ENCODE peak calls at places on chromosomes 13 and 19, in seven cellular contexts. X, I, E, C, K, V and P are unnamed samples.

GRCh38 chr19:48926909-48927308 is 6.6 kb upstream of the DHDH start:
- DNase-seq in V (no peak), X (peak), C (peak), E (peak), K (no peak), I (no peak), P (peak)

GRCh38 chr19:2827840-2828489 is 8.3 kb downstream of the ZNF554 start:
- DNase-seq in V (no peak), I (no peak), E (no peak), K (no peak), C (no peak), X (no peak), P (no peak)

GRCh38 chr13:110306340-110306959 is 507 bp downstream of the COL4A1 start:
- DNase-seq in C (peak), I (no peak), K (no peak), E (no peak), X (peak), V (peak), P (peak)

GRCh38 chr19:58582985-58583384 is 9.8 kb upstream of the MZF1 start:
- DNase-seq in E (no peak), C (no peak), K (no peak), I (no peak), X (no peak), V (no peak), P (no peak)

GRCh38 chr13:57314897-57315520 is 148.0 kb downstream of the PRR20E start:
- DNase-seq in K (no peak), C (no peak), X (no peak), I (no peak), V (no peak), E (no peak), P (no peak)

GRCh38 chr13:113589251-113589960 is 4.9 kb downstream of the TFDP1 start:
- DNase-seq in K (no peak), V (no peak), E (no peak), X (no peak), C (no peak), I (peak), P (no peak)

GRCh38 chr19:55666343-55667005 is 8.6 kb upstream of the EPN1 start:
- DNase-seq in K (no peak), V (no peak), E (no peak), I (no peak), C (no peak), X (no peak), P (no peak)

GRCh38 chr13:81318231-81319019 is 977.5 kb upstream of the SPRY2 start:
- DNase-seq in I (no peak), C (no peak), V (no peak), X (no peak), K (no peak), E (no peak), P (no peak)

GRCh38 chr13:33489563-33489962 is 204.0 kb upstream of the STARD13 start:
- DNase-seq in E (no peak), I (no peak), X (no peak), K (no peak), C (no peak), V (no peak), P (no peak)

GRCh38 chr19:50838239-50838638 is 4.9 kb upstream of the KLK15 start:
- DNase-seq in V (no peak), E (no peak), C (peak), X (peak), K (peak), I (no peak), P (no peak)

GRCh38 chr19:43524922-43525835 is 1.8 kb downstream of the ETHE1 start:
- DNase-seq in I (peak), E (peak), K (peak), V (peak), X (peak), C (peak), P (peak)

GRCh38 chr19:13398780-13399726 is 107.2 kb downstream of the CACNA1A start:
- DNase-seq in I (peak), V (no peak), K (no peak), C (no peak), X (peak), E (no peak), P (peak)

GRCh38 chr19:2624537-2625091 is 77.9 kb downstream of the GNG7 start:
- DNase-seq in E (peak), C (peak), K (peak), I (peak), V (peak), X (no peak), P (no peak)

GRCh38 chr19:39400997-39401548 is 5.6 kb upstream of the ZFP36 start:
- DNase-seq in X (no peak), K (peak), V (no peak), C (no peak), I (no peak), E (no peak), P (no peak)

GRCh38 chr13:42328672-42329071 is 56.7 kb downstream of the AKAP11 start:
- DNase-seq in C (no peak), X (peak), K (peak), V (no peak), E (no peak), I (no peak), P (no peak)

GRCh38 chr13:103031332-103031873 is 34.8 kb downstream of the SLC10A2 start:
- DNase-seq in K (peak), I (no peak), C (no peak), X (no peak), E (no peak), V (no peak), P (no peak)

GRCh38 chr13:36329355-36329754 is 16.8 kb downstream of the SPART start:
- DNase-seq in X (peak), K (no peak), E (no peak), I (no peak), V (no peak), C (no peak), P (no peak)

DNA sequence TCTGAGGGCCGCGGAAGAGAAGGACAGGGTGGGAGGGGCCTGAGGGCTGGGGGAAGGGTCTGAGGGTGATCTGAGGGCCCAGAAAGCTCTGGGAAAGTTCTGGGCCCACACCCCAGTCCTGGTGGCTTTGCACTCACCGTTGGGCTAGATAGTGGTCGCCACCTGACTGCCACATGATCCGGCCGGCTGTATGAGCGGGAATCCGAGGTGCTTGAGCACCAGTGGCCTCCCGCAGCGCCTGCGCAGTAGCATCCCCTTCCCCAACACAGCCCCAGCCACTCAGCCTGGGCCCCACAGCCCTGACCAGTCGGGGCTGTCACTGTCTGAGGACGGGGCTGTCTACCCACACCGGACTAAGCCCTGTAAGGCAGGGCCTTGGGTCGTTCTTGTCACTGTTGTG is 15.0 kb downstream of the PRODH2 start:
- DNase-seq in X (peak), C (no peak), E (no peak), V (peak), K (no peak), I (no peak), P (no peak)
- H3K4me3 ChIP-seq in X (no peak), C (no peak), E (no peak), V (no peak), K (no peak), I (no peak), P (no peak)

DNA sequence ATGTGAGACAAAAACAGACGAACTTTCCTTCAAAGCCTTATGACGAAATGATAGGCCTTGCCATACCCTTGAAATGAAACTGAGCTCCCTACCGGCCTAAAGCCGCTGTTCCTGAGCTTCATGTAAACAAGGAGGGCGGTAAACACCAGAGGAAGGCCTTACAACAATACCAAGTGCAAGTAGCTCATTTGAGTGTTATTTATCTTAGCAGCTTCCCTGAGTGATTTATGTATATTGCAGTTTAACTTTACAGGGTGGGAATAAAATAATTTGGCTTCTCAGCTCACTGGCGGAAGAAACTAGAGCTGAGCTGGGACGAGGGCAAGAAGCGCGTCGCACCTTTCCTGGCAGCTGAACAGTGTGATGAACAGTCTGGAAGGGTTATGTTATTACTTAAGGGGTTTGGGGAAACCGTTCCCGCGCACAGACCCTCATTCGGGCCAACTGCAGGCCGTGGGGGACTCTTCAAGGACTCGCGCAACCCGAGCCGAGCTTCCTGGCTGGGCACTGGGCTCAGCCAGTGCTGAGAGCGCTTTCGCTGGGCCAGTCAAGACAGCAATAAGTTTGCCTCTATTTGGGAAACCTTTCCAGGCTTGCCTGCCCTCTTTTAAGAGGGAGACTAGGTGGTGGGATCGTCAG is 111.3 kb downstream of the KCNRG start:
- DNase-seq in I (peak), X (peak), V (peak), C (no peak), K (peak), E (no peak), P (peak)
- H3K4me3 ChIP-seq in I (peak), X (peak), V (peak), C (peak), K (peak), E (peak), P (peak)

DNA sequence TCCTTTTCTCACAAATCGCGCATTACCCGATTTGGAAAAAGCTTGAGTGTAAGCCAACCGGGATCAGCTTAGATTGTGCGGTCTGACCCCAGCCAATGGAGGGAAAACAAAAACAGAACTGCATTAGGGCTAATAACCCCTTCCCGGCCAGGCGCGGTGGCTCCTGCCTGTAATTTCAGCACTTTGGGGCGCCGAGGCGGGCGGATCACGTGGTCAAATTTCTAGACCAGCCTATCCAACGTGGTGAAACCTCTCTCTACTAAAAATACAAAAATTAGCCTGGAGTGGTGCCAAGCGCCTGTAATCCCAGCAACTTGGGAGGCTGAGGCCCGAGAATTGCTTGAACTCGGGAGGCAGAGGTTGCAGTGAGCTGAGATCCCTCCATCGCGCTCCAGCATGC is 896 bp downstream of the ZNF90 start:
- DNase-seq in X (peak), E (no peak), C (peak), I (peak), K (no peak), V (peak), P (peak)
- H3K4me3 ChIP-seq in X (peak), E (peak), C (peak), I (peak), K (no peak), V (peak), P (peak)

DNA sequence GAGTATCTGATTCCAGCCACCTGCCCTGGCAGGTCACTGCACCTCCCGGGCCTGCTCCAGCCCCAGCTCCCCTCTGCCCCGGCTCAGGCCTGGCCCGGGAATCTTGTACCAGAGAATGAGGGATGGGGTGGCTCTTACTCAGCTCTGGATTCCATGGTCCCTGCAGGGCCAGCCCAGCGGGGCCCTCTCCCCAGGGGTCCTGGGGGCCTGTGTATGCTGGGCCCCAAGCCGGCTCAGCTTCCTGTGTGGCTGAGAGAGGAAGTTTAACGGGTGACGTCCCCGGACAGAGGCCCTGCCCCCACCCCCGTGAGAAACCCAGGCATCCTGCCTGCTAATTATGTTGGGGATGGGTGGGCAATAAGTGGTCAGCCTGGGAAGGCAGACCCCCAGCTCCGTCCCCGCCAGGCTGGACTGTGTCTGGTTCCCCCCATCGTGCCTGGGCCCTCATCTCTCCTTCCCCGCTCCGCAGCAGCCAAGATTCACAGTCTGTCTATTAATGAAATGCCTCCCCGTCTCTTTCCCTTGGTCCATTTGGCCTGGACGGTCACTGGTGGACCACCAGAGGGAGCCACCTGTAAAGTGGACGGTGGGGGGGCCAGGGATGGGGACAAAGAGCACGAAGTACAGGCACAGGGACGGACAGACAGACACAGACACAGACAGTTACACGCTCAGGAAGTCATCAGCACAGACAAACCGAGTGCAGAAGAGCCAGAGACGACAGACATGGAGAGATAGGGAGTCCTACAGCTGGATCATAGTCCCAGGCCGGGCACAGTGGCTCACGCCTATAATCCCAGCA is at the start of gene DENND1C:
- DNase-seq in V (peak), K (peak), I (peak), E (no peak), X (peak), C (no peak), P (no peak)
- H3K4me3 ChIP-seq in V (no peak), K (peak), I (peak), E (peak), X (no peak), C (no peak), P (no peak)

GRCh38 chr19:42067315-42067888 is 2.6 kb downstream of the GRIK5 start:
- DNase-seq in K (no peak), I (no peak), V (no peak), E (no peak), C (no peak), X (no peak), P (no peak)

GRCh38 chr19:42068756-42069571 is 1.0 kb downstream of the GRIK5 start:
- DNase-seq in K (no peak), V (no peak), X (no peak), C (no peak), E (no peak), I (no peak), P (no peak)

GRCh38 chr19:42071247-42071646 is 1.2 kb upstream of the GRIK5 start:
- DNase-seq in X (no peak), C (no peak), V (no peak), E (no peak), I (no peak), K (no peak), P (no peak)

GRCh38 chr19:42068361-42068755 is 1.6 kb downstream of the GRIK5 start:
- DNase-seq in V (no peak), E (no peak), I (no peak), X (no peak), C (no peak), K (no peak), P (no peak)

GRCh38 chr19:42069619-42070293 is at the start of gene GRIK5:
- DNase-seq in E (no peak), K (no peak), I (no peak), C (peak), X (no peak), V (peak), P (no peak)
- H3K4me3 ChIP-seq in E (peak), K (no peak), I (peak), C (peak), X (no peak), V (peak), P (no peak)

GRCh38 chr19:7767487-7767886 is 4.4 kb downstream of the CLEC4M start:
- DNase-seq in V (no peak), K (no peak), I (no peak), E (no peak), X (no peak), C (no peak), P (no peak)
- H3K4me3 ChIP-seq in V (no peak), K (no peak), I (no peak), E (no peak), X (no peak), C (no peak), P (no peak)

GRCh38 chr13:60268203-60268555 is 104.5 kb upstream of the DIAPH3 start:
- DNase-seq in V (peak), C (no peak), E (no peak), I (no peak), K (no peak), X (no peak), P (no peak)
- H3K4me3 ChIP-seq in V (peak), C (peak), E (peak), I (peak), K (no peak), X (peak), P (peak)

GRCh38 chr13:59211636-59212035 is 952.1 kb downstream of the DIAPH3 start:
- DNase-seq in I (no peak), V (no peak), K (no peak), E (no peak), C (no peak), X (no peak), P (no peak)
- H3K4me3 ChIP-seq in I (no peak), V (no peak), K (no peak), E (no peak), C (no peak), X (no peak), P (no peak)